ENCODE peak calls at places on chromosomes 2 and 18, in eight cellular contexts. M, A, E, G, P, K, C and D are unnamed samples.

GRCh38 chr2:118013221-118013723 is 598 bp downstream of the CCDC93 start:
- DNase-seq in M (peak; percentile 35), A (peak; percentile 74), E (no peak), G (peak; percentile 46), P (peak; percentile 73), K (no peak), C (peak; percentile 32), D (peak; percentile 52)

GRCh38 chr2:38301340-38301968 is 75.6 kb downstream of the ATL2 start:
- DNase-seq in M (no peak), A (no peak), E (no peak), G (peak; percentile 28), P (no peak), K (no peak), C (no peak), D (no peak)

GRCh38 chr2:133431289-133431688 is 137.0 kb downstream of the NCKAP5 start:
- DNase-seq in M (peak; percentile 86), A (no peak), E (no peak), G (no peak), P (peak; percentile 30), K (no peak), C (no peak), D (no peak)

GRCh38 chr18:48913201-48913600 is 37.6 kb downstream of the SMAD7 start:
- DNase-seq in M (no peak), A (no peak), E (no peak), G (no peak), P (no peak), K (no peak), C (no peak), D (no peak)

GRCh38 chr2:116754371-116755101 is 1060.0 kb upstream of the DDX18 start:
- DNase-seq in M (no peak), A (no peak), E (no peak), G (no peak), P (no peak), K (no peak), C (no peak), D (no peak)

GRCh38 chr18:55384551-55385275 is 203.3 kb downstream of the TCF4 start:
- DNase-seq in M (peak; percentile 39), A (no peak), E (no peak), G (no peak), P (no peak), K (no peak), C (no peak), D (no peak)

GRCh38 chr2:84781942-84782716 is 98.8 kb downstream of the TRABD2A start:
- DNase-seq in M (peak; percentile 86), A (peak; percentile 50), E (no peak), G (peak; percentile 46), P (peak; percentile 42), K (no peak), C (no peak), D (no peak)

GRCh38 chr2:192741889-192742288 is 547.2 kb upstream of the TMEFF2 start:
- DNase-seq in M (peak; percentile 17), A (no peak), E (no peak), G (no peak), P (peak; percentile 11), K (no peak), C (no peak), D (no peak)

GRCh38 chr18:68448736-68449135 is 266.2 kb downstream of the TMX3 start:
- DNase-seq in M (peak; percentile 64), A (no peak), E (no peak), G (no peak), P (no peak), K (peak; percentile 49), C (no peak), D (no peak)

GRCh38 chr2:234427081-234428058 is 69.5 kb downstream of the ARL4C start:
- DNase-seq in M (peak; percentile 50), A (no peak), E (no peak), G (no peak), P (peak; percentile 51), K (peak; percentile 52), C (no peak), D (no peak)

GRCh38 chr2:219058541-219059374 is 2.0 kb downstream of the IHH start:
- DNase-seq in M (no peak), A (peak; percentile 85), E (no peak), G (peak; percentile 67), P (peak; percentile 88), K (no peak), C (no peak), D (no peak)

GRCh38 chr2:158034198-158034831 is 67.4 kb upstream of the UPP2 start:
- DNase-seq in M (peak; percentile 70), A (no peak), E (no peak), G (peak; percentile 43), P (peak; percentile 85), K (no peak), C (no peak), D (no peak)

GRCh38 chr18:48623468-48624220 is 84.8 kb downstream of the CTIF start:
- DNase-seq in M (peak; percentile 79), A (no peak), E (no peak), G (no peak), P (no peak), K (peak; percentile 89), C (no peak), D (no peak)

GRCh38 chr2:85288244-85288725 is 39.5 kb downstream of the TGOLN2 start:
- DNase-seq in M (peak; percentile 99), A (no peak), E (no peak), G (no peak), P (peak; percentile 70), K (no peak), C (no peak), D (no peak)

GRCh38 chr2:20353597-20353996 is 3.0 kb upstream of the PUM2 start:
- DNase-seq in M (peak; percentile 98), A (no peak), E (no peak), G (no peak), P (peak; percentile 18), K (no peak), C (no peak), D (no peak)

GRCh38 chr2:203858176-203858575 is 9.4 kb upstream of the CTLA4 start:
- DNase-seq in M (no peak), A (no peak), E (no peak), G (no peak), P (no peak), K (no peak), C (no peak), D (no peak)

GRCh38 chr2:143473206-143473605 is 344.0 kb downstream of the ARHGAP15 start:
- DNase-seq in M (peak; percentile 60), A (no peak), E (no peak), G (no peak), P (no peak), K (peak; percentile 19), C (no peak), D (no peak)

GRCh38 chr18:35497334-35498197 is at the start of gene INO80C:
- DNase-seq in M (peak; percentile 89), A (peak; percentile 95), E (peak; percentile 72), G (peak; percentile 93), P (peak; percentile 98), K (peak; percentile 59), C (peak; percentile 88), D (peak; percentile 85)

GRCh38 chr2:58334414-58334813 is 93.3 kb upstream of the FANCL start:
- DNase-seq in M (no peak), A (no peak), E (no peak), G (no peak), P (no peak), K (no peak), C (no peak), D (no peak)

GRCh38 chr2:169704160-169704713 is 10.0 kb downstream of the PHOSPHO2 start:
- DNase-seq in M (no peak), A (no peak), E (no peak), G (no peak), P (no peak), K (no peak), C (no peak), D (no peak)

GRCh38 chr2:235960011-235960715 is 208.0 kb downstream of the GBX2 start:
- DNase-seq in M (no peak), A (no peak), E (no peak), G (no peak), P (no peak), K (no peak), C (no peak), D (no peak)

GRCh38 chr2:163528640-163529217 is 207.1 kb downstream of the FIGN start:
- DNase-seq in M (no peak), A (no peak), E (no peak), G (no peak), P (peak; percentile 14), K (no peak), C (no peak), D (no peak)

GRCh38 chr2:163527381-163527780 is 208.4 kb downstream of the FIGN start:
- DNase-seq in M (peak; percentile 31), A (no peak), E (no peak), G (no peak), P (no peak), K (no peak), C (no peak), D (no peak)
- TF ChIP-seq CTCF in M (no peak), A (no peak), E (no peak), G (no peak), P (no peak), K (no peak), C (no peak), D (no peak)

GRCh38 chr2:96739633-96740428 is at the start of gene LMAN2L:
- DNase-seq in M (peak; percentile 91), A (peak; percentile 98), E (peak; percentile 96), G (peak; percentile 99), P (peak; percentile 97), K (peak; percentile 91), C (peak; percentile 99), D (peak; percentile 92)
- TF ChIP-seq CTCF in M (peak; percentile 25), A (no peak), E (no peak), G (no peak), P (no peak), K (peak; percentile 26), C (no peak), D (no peak)

GRCh38 chr2:9140570-9141378 is 65.8 kb upstream of the ASAP2 start:
- DNase-seq in M (no peak), A (no peak), E (no peak), G (no peak), P (no peak), K (no peak), C (no peak), D (no peak)
- TF ChIP-seq CTCF in M (no peak), A (no peak), E (no peak), G (no peak), P (no peak), K (no peak), C (no peak), D (no peak)

GRCh38 chr18:51197661-51198424 is at the start of gene MEX3C:
- DNase-seq in M (peak; percentile 93), A (peak; percentile 99), E (peak; percentile 98), G (peak; percentile 97), P (peak; percentile 99), K (peak; percentile 92), C (peak; percentile 100), D (peak; percentile 100)
- TF ChIP-seq CTCF in M (peak; percentile 23), A (peak; percentile 55), E (no peak), G (no peak), P (peak; percentile 29), K (peak; percentile 47), C (peak; percentile 31), D (no peak)